ENCODE peak calls at places on chromosomes 13 and 19, in nine cellular contexts. R is tibial nerve, Z is fibroblast of mammary gland, M is GM10248, E is lower lobe of right lung, G is B cell, X is GM06990, Y is osteocyte, D is AG09319. V is an unnamed sample.

GRCh38 chr13:44064376-44064775 is 184.7 kb downstream of the LACC1 start:
- DNase-seq in R (no peak), Z (no peak), M (no peak), E (no peak), G (no peak), X (no peak), Y (no peak), D (no peak), V (no peak)

GRCh38 chr19:20278342-20278741 is 111.3 kb downstream of the ZNF486 start:
- DNase-seq in R (no peak), Z (no peak), M (peak), E (no peak), G (no peak), X (no peak), Y (no peak), D (peak), V (no peak)

GRCh38 chr13:94153586-94153985 is 325.9 kb downstream of the DCT start:
- DNase-seq in R (no peak), Z (no peak), M (no peak), E (no peak), G (no peak), X (no peak), Y (no peak), D (no peak), V (no peak)

GRCh38 chr13:79675931-79676658 is 195.1 kb downstream of the NDFIP2 start:
- DNase-seq in R (no peak), Z (no peak), M (no peak), E (no peak), G (no peak), X (no peak), Y (no peak), D (no peak), V (no peak)

GRCh38 chr13:49214917-49215376 is 5.2 kb upstream of the MLNR start:
- DNase-seq in R (peak), Z (no peak), M (peak), E (peak), G (peak), X (peak), Y (no peak), D (no peak), V (peak)

GRCh38 chr19:33245948-33246728 is 20.5 kb upstream of the SLC7A10 start:
- DNase-seq in R (no peak), Z (no peak), M (no peak), E (peak), G (no peak), X (no peak), Y (no peak), D (no peak), V (no peak)

GRCh38 chr13:106381083-106381482 is 154.4 kb downstream of the EFNB2 start:
- DNase-seq in R (no peak), Z (no peak), M (no peak), E (no peak), G (no peak), X (no peak), Y (no peak), D (no peak), V (no peak)

GRCh38 chr19:3024870-3025515 is 4.1 kb downstream of the TLE2 start:
- DNase-seq in R (no peak), Z (no peak), M (no peak), E (no peak), G (no peak), X (no peak), Y (no peak), D (no peak), V (no peak)

GRCh38 chr13:71021810-71022422 is 845.1 kb downstream of the DACH1 start:
- DNase-seq in R (no peak), Z (no peak), M (no peak), E (no peak), G (no peak), X (no peak), Y (no peak), D (no peak), V (no peak)

GRCh38 chr13:100870898-100871297 is 196.3 kb upstream of the TMTC4 start:
- DNase-seq in R (no peak), Z (no peak), M (no peak), E (no peak), G (no peak), X (no peak), Y (no peak), D (no peak), V (no peak)

GRCh38 chr13:98454389-98454881 is 122.5 kb downstream of the STK24 start:
- DNase-seq in R (peak), Z (peak), M (no peak), E (no peak), G (no peak), X (no peak), Y (no peak), D (peak), V (no peak)

GRCh38 chr19:56538254-56538760 is 441 bp upstream of the ZFP28 start:
- DNase-seq in R (peak), Z (peak), M (peak), E (peak), G (peak), X (peak), Y (peak), D (peak), V (peak)

DNA sequence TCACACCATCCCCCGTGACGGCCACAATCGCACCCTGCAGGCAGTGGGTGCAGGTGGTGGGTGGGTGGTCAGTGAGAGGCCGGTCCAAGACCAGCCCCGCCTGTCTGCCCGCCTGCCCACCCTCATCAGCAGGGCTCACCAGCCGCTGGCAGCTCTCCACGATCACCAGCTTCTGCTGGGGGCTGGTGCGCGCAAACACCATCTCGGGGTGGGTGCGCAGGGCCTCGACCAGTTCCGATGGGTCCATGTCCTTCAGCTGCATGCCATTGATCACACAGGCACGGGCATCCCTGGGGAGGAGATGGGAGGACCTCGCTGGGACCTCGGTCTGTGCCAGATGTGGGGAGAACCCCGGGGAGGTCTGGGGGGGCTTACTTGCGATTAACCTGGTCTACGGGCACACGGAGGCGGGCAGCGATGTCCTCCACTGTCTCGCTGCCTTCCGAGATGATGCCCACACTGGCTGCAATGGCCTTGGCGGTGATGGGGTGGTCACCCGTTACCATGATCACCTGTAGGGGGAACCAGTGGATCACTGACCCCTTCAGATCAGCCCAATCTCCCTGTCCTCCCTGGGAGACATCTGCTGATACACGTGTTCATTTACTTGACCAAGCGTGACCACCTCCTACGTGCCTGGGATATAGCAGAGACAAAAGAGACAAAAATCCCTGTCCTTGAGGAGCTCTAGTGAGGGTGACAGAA is 8.0 kb downstream of the ATP4A start:
- DNase-seq in R (no peak), Z (peak), M (no peak), E (no peak), G (no peak), X (no peak), Y (no peak), D (no peak), V (no peak)
- TF ChIP-seq CTCF in R (no peak), Z (peak), M (peak), E (no peak), G (no peak), X (peak), Y (peak), D (peak), V (no peak)

GRCh38 chr19:10384580-10384979 is 4.2 kb upstream of the TYK2 start:
- DNase-seq in R (no peak), Z (no peak), M (no peak), E (no peak), G (no peak), X (no peak), Y (no peak), D (no peak), V (no peak)
- TF ChIP-seq CTCF in R (no peak), Z (no peak), M (no peak), E (no peak), G (no peak), X (no peak), Y (no peak), D (no peak), V (no peak)

GRCh38 chr13:86464193-86464592 is 665.0 kb upstream of the SLITRK6 start:
- DNase-seq in R (no peak), Z (no peak), M (no peak), E (no peak), G (no peak), X (no peak), Y (no peak), D (no peak), V (no peak)
- TF ChIP-seq CTCF in R (no peak), Z (no peak), M (peak), E (no peak), G (no peak), X (no peak), Y (peak), D (no peak), V (no peak)

GRCh38 chr19:44753932-44754742 is 5.6 kb downstream of the BCL3 start:
- DNase-seq in R (peak), Z (peak), M (peak), E (peak), G (peak), X (peak), Y (peak), D (peak), V (peak)
- TF ChIP-seq CTCF in R (peak), Z (no peak), M (no peak), E (no peak), G (no peak), X (no peak), Y (no peak), D (no peak), V (no peak)

GRCh38 chr13:52617070-52618060 is 24.9 kb upstream of the HNRNPA1L2 start:
- DNase-seq in R (peak), Z (peak), M (peak), E (peak), G (peak), X (peak), Y (peak), D (peak), V (peak)
- TF ChIP-seq CTCF in R (no peak), Z (no peak), M (no peak), E (no peak), G (no peak), X (no peak), Y (no peak), D (no peak), V (no peak)

DNA sequence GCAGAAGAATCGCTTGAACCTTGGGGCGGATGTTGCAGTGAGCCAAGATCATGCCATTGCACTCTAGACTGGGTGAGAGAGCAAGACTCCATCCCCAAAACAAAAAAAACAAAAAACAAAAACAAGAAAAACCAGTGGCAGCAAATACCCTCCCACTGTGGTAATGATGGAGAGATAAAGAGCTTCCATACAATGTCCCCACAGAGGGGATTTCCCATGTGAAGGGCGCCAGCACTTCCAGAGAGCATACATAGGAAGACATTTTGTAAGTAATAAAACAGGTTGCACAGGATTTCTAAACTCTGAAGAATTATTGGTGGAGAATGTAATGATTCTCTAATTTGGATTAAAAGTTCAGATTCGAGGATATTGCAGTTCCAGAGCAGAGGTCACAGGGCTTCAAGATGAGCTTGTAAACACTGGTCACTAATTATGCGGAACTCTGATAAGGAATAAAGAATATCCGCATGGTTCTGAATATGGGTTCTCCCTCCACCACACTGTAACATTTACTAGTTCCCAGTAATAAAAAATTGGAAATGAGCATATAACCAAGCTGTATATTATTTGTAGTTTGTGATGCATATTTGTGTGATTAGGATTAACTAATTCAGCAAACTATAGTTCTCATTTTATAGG is 290.1 kb upstream of the SLC10A2 start:
- DNase-seq in R (no peak), Z (no peak), M (no peak), E (no peak), G (no peak), X (no peak), Y (no peak), D (no peak), V (no peak)
- TF ChIP-seq CTCF in R (no peak), Z (no peak), M (no peak), E (no peak), G (no peak), X (no peak), Y (no peak), D (no peak), V (no peak)

GRCh38 chr13:35675651-35676050 is 199.2 kb upstream of the MAB21L1 start:
- DNase-seq in R (no peak), Z (no peak), M (no peak), E (no peak), G (no peak), X (no peak), Y (no peak), D (no peak), V (no peak)

DNA sequence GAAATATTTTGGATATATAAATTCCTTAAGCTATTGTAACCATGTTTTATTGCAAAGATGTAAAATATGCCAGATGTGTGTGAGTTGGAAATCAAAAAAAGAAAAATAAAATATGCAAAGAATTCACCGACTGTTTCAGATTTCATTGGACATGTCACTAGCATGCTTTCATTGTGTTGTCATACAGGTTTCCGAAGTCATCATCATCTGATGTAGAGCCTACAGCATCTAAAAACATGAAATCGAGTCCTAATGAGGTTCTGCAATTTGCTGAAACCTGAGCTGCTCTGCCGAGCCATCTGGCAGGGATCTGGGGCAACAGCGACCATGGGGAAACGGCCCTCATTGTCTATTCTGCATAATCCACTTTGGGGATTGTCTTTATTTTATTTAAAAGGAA is 196.1 kb upstream of the MAB21L1 start:
- DNase-seq in R (no peak), Z (no peak), M (no peak), E (no peak), G (no peak), X (no peak), Y (no peak), D (no peak), V (no peak)
- TF ChIP-seq CTCF in R (no peak), Z (no peak), M (no peak), E (no peak), G (no peak), X (no peak), Y (no peak), D (no peak), V (no peak)